ENCODE peak calls at places on chromosome 18, in seven cellular contexts. A is RWPE2; V is GM23248; L is AG04450; C is fibroblast of the aortic adventitia; O is CD8-positive, alpha-beta memory T cell; R is tibial nerve. F is an unnamed sample.

GRCh38 chr18:60623331-60623730 is 250.8 kb upstream of the MC4R start:
- DNase-seq in A (no peak), V (no peak), L (no peak), C (no peak), O (no peak), R (no peak), F (no peak)

GRCh38 chr18:6997802-6998201 is 119.8 kb downstream of the LAMA1 start:
- DNase-seq in A (no peak), V (peak), L (no peak), C (no peak), O (no peak), R (no peak), F (no peak)

GRCh38 chr18:37393221-37393828 is 172.3 kb downstream of the CELF4 start:
- DNase-seq in A (no peak), V (no peak), L (no peak), C (no peak), O (no peak), R (no peak), F (no peak)

GRCh38 chr18:41244751-41245150 is 710.3 kb upstream of the PIK3C3 start:
- DNase-seq in A (no peak), V (no peak), L (no peak), C (no peak), O (no peak), R (no peak), F (no peak)

GRCh38 chr18:56992777-56993176 is 154.1 kb upstream of the BOD1L2 start:
- DNase-seq in A (no peak), V (peak), L (no peak), C (no peak), O (no peak), R (no peak), F (no peak)

GRCh38 chr18:68991281-68991680 is 193.4 kb downstream of the CCDC102B start:
- DNase-seq in A (no peak), V (peak), L (no peak), C (peak), O (no peak), R (no peak), F (peak)

GRCh38 chr18:1511619-1512311 is 607.1 kb downstream of the ADCYAP1 start:
- DNase-seq in A (no peak), V (no peak), L (no peak), C (peak), O (no peak), R (no peak), F (no peak)

GRCh38 chr18:1487457-1487856 is 582.8 kb downstream of the ADCYAP1 start:
- DNase-seq in A (no peak), V (no peak), L (no peak), C (no peak), O (no peak), R (no peak), F (no peak)

GRCh38 chr18:67599277-67599676 is 82.8 kb upstream of the DSEL start:
- DNase-seq in A (no peak), V (peak), L (peak), C (peak), O (no peak), R (no peak), F (no peak)

GRCh38 chr18:55243255-55243654 is 284.0 kb upstream of the CCDC68 start:
- DNase-seq in A (no peak), V (peak), L (no peak), C (no peak), O (no peak), R (no peak), F (no peak)

GRCh38 chr18:77765468-77765867 is 515.8 kb downstream of the GALR1 start:
- DNase-seq in A (no peak), V (peak), L (no peak), C (no peak), O (no peak), R (peak), F (no peak)

GRCh38 chr18:57762686-57763085 is 40.4 kb downstream of the ATP8B1 start:
- DNase-seq in A (no peak), V (no peak), L (no peak), C (no peak), O (no peak), R (no peak), F (no peak)

GRCh38 chr18:58584219-58585127 is 44.4 kb downstream of the ALPK2 start:
- DNase-seq in A (no peak), V (peak), L (no peak), C (peak), O (no peak), R (no peak), F (peak)

GRCh38 chr18:74501386-74501785 is 5.2 kb downstream of the CNDP2 start:
- DNase-seq in A (no peak), V (no peak), L (no peak), C (no peak), O (no peak), R (no peak), F (no peak)
- H3K4me3 ChIP-seq in A (peak), V (no peak), L (no peak), C (no peak), O (no peak), R (no peak), F (no peak)

DNA sequence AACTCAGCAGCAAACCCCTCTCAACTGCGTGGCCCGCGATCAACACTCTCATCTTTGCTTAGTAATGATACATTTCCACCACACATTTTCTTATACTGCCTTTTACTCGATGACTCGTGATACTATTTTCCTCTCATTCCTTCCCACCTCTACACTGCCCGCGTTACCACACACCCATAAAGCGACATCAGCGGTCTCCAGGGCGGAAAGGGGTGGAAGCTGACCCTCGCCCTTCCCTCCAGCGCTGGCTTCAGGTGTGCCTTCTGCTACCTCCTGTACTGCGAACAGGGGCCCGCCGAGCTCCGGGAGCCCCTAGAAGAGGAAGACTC is 1.3 kb downstream of the NETO1 start:
- DNase-seq in A (no peak), V (no peak), L (no peak), C (no peak), O (no peak), R (no peak), F (no peak)
- H3K4me3 ChIP-seq in A (peak), V (no peak), L (peak), C (no peak), O (no peak), R (no peak), F (peak)

GRCh38 chr18:31500161-31500688 is 2.2 kb downstream of the DSG2 start:
- DNase-seq in A (no peak), V (no peak), L (no peak), C (no peak), O (no peak), R (no peak), F (no peak)

GRCh38 chr18:31497711-31498449 is at the start of gene DSG2:
- DNase-seq in A (peak), V (peak), L (no peak), C (no peak), O (peak), R (no peak), F (no peak)

GRCh38 chr18:31497404-31497710 is 620 bp upstream of the DSG2 start:
- DNase-seq in A (no peak), V (no peak), L (no peak), C (no peak), O (no peak), R (no peak), F (no peak)

GRCh38 chr18:31499157-31499524 is 1.2 kb downstream of the DSG2 start:
- DNase-seq in A (no peak), V (no peak), L (no peak), C (no peak), O (no peak), R (no peak), F (no peak)

DNA sequence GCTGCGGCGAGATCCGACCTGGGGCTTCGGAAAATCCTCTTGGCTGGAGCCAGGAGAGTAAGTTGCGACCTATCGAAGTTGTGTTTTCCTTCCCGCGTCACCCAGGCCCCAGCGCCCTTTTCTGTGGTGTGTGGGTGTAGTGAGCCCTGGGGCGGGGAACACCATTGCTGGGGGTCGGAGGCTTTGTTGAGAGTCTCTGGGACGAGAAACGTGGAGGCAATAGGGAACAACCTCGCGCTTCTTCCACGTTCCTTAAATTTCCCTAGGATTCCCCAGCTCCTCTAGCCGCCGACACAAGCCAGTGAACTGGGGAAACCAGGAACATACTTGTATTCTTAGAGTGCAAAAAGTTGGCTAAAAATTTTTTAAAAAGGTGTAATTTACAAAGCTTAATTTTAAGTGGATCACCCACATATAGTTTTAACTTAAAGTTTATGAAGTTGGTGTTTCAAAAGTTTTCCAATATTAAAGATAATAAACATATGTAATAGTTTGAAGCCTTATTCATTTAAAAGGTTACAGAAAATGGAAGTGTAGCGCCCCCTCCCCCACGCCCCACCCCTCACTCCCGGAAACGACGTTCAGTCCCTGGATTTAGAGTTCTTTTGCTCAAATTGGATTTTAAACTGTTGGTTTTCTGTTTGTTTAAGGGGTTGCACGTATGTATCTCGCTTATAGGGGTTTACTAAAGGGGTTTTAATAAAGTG is 626 bp downstream of the DSG2 start:
- DNase-seq in A (no peak), V (no peak), L (no peak), C (no peak), O (no peak), R (no peak), F (no peak)
- H3K4me3 ChIP-seq in A (peak), V (peak), L (peak), C (peak), O (peak), R (peak), F (no peak)

GRCh38 chr18:62939925-62940324 is 224.6 kb downstream of the PHLPP1 start:
- DNase-seq in A (no peak), V (no peak), L (no peak), C (no peak), O (no peak), R (no peak), F (no peak)
- H3K4me3 ChIP-seq in A (no peak), V (no peak), L (no peak), C (no peak), O (no peak), R (no peak), F (no peak)

GRCh38 chr18:27863780-27864430 is 313.0 kb downstream of the CDH2 start:
- DNase-seq in A (no peak), V (no peak), L (no peak), C (no peak), O (no peak), R (no peak), F (no peak)

GRCh38 chr18:27860011-27860410 is 316.9 kb downstream of the CDH2 start:
- DNase-seq in A (peak), V (no peak), L (no peak), C (no peak), O (no peak), R (no peak), F (no peak)

GRCh38 chr18:27861539-27861938 is 315.4 kb downstream of the CDH2 start:
- DNase-seq in A (no peak), V (no peak), L (no peak), C (no peak), O (no peak), R (no peak), F (no peak)

GRCh38 chr18:27860701-27861107 is 316.2 kb downstream of the CDH2 start:
- DNase-seq in A (no peak), V (peak), L (no peak), C (peak), O (no peak), R (no peak), F (no peak)

DNA sequence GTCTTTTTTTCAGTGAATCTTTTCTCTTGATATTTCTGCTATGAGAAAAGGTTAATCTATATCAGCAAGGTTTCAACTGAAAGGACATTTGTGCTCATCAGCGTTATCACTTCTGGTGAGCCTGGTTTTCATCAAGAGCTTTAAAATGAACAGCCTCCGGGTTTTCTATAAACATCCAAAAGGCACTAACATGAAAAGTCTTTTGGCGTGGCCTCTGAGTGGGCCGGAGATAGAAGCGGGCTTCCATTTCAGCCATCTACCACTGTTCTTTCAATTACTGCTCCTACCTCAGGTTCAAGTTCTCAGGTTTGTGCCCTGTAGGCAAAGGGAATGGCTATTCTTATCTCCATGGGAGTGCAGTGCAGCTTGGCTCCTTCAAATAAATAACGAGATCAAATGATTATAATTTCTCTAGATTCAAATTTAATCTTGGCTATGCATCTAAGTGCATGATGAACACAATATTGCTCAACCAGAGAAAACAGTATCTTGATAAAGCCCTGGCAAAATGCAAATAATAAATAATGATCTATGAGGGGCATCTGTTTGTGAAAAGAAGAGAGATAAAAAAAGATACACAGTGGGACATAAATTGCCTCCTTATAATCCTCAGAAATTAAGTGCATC is 314.8 kb downstream of the CDH2 start:
- DNase-seq in A (no peak), V (no peak), L (no peak), C (no peak), O (no peak), R (no peak), F (no peak)
- H3K4me3 ChIP-seq in A (no peak), V (no peak), L (no peak), C (no peak), O (no peak), R (no peak), F (no peak)

GRCh38 chr18:35972197-35973000 is at the start of gene RMP24:
- DNase-seq in A (peak), V (peak), L (peak), C (peak), O (peak), R (peak), F (peak)

GRCh38 chr18:35968278-35968880 is 4.1 kb upstream of the RMP24 start:
- DNase-seq in A (no peak), V (no peak), L (no peak), C (no peak), O (no peak), R (no peak), F (no peak)

GRCh38 chr18:35973650-35974049 is 1.2 kb downstream of the RMP24 start:
- DNase-seq in A (no peak), V (no peak), L (no peak), C (no peak), O (no peak), R (no peak), F (no peak)

GRCh38 chr18:35971661-35972196 is 750 bp upstream of the RMP24 start:
- DNase-seq in A (no peak), V (no peak), L (no peak), C (no peak), O (no peak), R (no peak), F (no peak)

DNA sequence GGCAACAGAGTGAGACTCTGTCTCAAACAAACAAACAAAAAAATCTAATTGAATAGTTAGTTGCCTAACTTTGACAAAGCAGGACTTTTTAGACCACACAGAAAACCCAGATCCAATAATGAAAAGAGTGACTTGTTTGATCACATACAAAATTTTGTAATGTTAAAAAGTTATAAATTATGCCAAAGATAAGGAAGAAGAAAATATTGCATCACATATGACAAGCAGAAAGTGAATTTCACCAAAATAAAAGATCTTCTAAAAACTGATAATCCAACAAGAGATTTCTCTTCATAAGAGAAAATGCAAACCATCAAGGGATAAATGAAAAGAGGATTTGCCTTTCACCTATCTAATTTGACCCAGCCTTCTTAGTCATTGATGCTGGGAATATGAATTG is 2.8 kb upstream of the RMP24 start:
- DNase-seq in A (no peak), V (peak), L (no peak), C (no peak), O (no peak), R (no peak), F (no peak)
- H3K4me3 ChIP-seq in A (no peak), V (no peak), L (no peak), C (no peak), O (peak), R (no peak), F (no peak)

F was measured in AG09309.